ENCODE peak calls at places on chromosomes 2 and 18, in nine cellular contexts. One of them, this sample, is unnamed. For H3K27me3 and H3K36me3, the result is how much of the 10 kb centered on the place peaks cover.

GRCh38 chr2:190881480-190882326 is 1.1 kb downstream of the GLS start:
- DNase-seq in CD8-positive, alpha-beta memory T cell: peak
- DNase-seq in left ventricle myocardium inferior: peak
- DNase-seq in fibroblast of lung: peak
- DNase-seq in kidney epithelial cell: no peak
- DNase-seq in right lobe of liver: peak
- DNase-seq in heart left ventricle: peak
- DNase-seq in left lung: peak
- DNase-seq in upper lobe of right lung: peak
- DNase-seq in this sample: peak

GRCh38 chr2:58156780-58157179 is 84.3 kb downstream of the FANCL start:
- DNase-seq in fibroblast of lung: no peak
- DNase-seq in CD8-positive, alpha-beta memory T cell: no peak
- DNase-seq in kidney epithelial cell: no peak
- DNase-seq in left ventricle myocardium inferior: no peak
- DNase-seq in heart left ventricle: no peak
- DNase-seq in upper lobe of right lung: no peak
- DNase-seq in right lobe of liver: no peak
- DNase-seq in left lung: no peak
- DNase-seq in this sample: no peak

GRCh38 chr2:162677476-162677875 is 161.1 kb downstream of the KCNH7 start:
- DNase-seq in left lung: no peak
- DNase-seq in left ventricle myocardium inferior: no peak
- DNase-seq in upper lobe of right lung: no peak
- DNase-seq in kidney epithelial cell: no peak
- DNase-seq in fibroblast of lung: no peak
- DNase-seq in CD8-positive, alpha-beta memory T cell: no peak
- DNase-seq in right lobe of liver: no peak
- DNase-seq in heart left ventricle: no peak
- DNase-seq in this sample: no peak

GRCh38 chr2:178404380-178404767 is 46.6 kb downstream of the PRKRA start:
- DNase-seq in left ventricle myocardium inferior: no peak
- DNase-seq in left lung: peak
- DNase-seq in upper lobe of right lung: no peak
- DNase-seq in right lobe of liver: no peak
- DNase-seq in heart left ventricle: no peak
- DNase-seq in fibroblast of lung: peak
- DNase-seq in CD8-positive, alpha-beta memory T cell: no peak
- DNase-seq in kidney epithelial cell: peak
- DNase-seq in this sample: no peak

GRCh38 chr2:146634256-146635068 is 1210.4 kb upstream of the ACVR2A start:
- DNase-seq in upper lobe of right lung: no peak
- DNase-seq in fibroblast of lung: peak
- DNase-seq in heart left ventricle: no peak
- DNase-seq in CD8-positive, alpha-beta memory T cell: no peak
- DNase-seq in left lung: no peak
- DNase-seq in kidney epithelial cell: peak
- DNase-seq in left ventricle myocardium inferior: no peak
- DNase-seq in right lobe of liver: no peak
- DNase-seq in this sample: no peak

GRCh38 chr2:33145459-33145858 is 198.7 kb downstream of the LTBP1 start:
- DNase-seq in right lobe of liver: no peak
- DNase-seq in CD8-positive, alpha-beta memory T cell: no peak
- DNase-seq in left ventricle myocardium inferior: no peak
- DNase-seq in left lung: no peak
- DNase-seq in kidney epithelial cell: no peak
- DNase-seq in upper lobe of right lung: no peak
- DNase-seq in heart left ventricle: no peak
- DNase-seq in fibroblast of lung: peak
- DNase-seq in this sample: no peak

GRCh38 chr18:58135806-58136331 is 91.8 kb downstream of the NEDD4L start:
- DNase-seq in heart left ventricle: no peak
- DNase-seq in CD8-positive, alpha-beta memory T cell: peak
- DNase-seq in right lobe of liver: peak
- DNase-seq in kidney epithelial cell: no peak
- DNase-seq in fibroblast of lung: peak
- DNase-seq in left ventricle myocardium inferior: no peak
- DNase-seq in left lung: no peak
- DNase-seq in upper lobe of right lung: no peak
- DNase-seq in this sample: peak

GRCh38 chr2:240443891-240444301 is 8.4 kb downstream of the GPC1 start:
- DNase-seq in left ventricle myocardium inferior: no peak
- DNase-seq in left lung: no peak
- DNase-seq in fibroblast of lung: no peak
- DNase-seq in kidney epithelial cell: no peak
- DNase-seq in CD8-positive, alpha-beta memory T cell: no peak
- DNase-seq in upper lobe of right lung: no peak
- DNase-seq in right lobe of liver: no peak
- DNase-seq in heart left ventricle: no peak
- DNase-seq in this sample: no peak

GRCh38 chr2:50449306-50449705 is 582.6 kb downstream of the NRXN1 start:
- DNase-seq in heart left ventricle: no peak
- DNase-seq in CD8-positive, alpha-beta memory T cell: no peak
- DNase-seq in left lung: no peak
- DNase-seq in fibroblast of lung: no peak
- DNase-seq in left ventricle myocardium inferior: no peak
- DNase-seq in upper lobe of right lung: no peak
- DNase-seq in right lobe of liver: no peak
- DNase-seq in kidney epithelial cell: no peak
- DNase-seq in this sample: no peak

GRCh38 chr2:101518470-101519172 is 43.7 kb upstream of the RFX8 start:
- DNase-seq in right lobe of liver: peak
- DNase-seq in upper lobe of right lung: no peak
- DNase-seq in CD8-positive, alpha-beta memory T cell: no peak
- DNase-seq in heart left ventricle: no peak
- DNase-seq in left lung: no peak
- DNase-seq in kidney epithelial cell: no peak
- DNase-seq in fibroblast of lung: peak
- DNase-seq in left ventricle myocardium inferior: peak
- DNase-seq in this sample: peak

GRCh38 chr2:101517753-101518152 is 42.8 kb upstream of the RFX8 start:
- DNase-seq in left ventricle myocardium inferior: no peak
- DNase-seq in upper lobe of right lung: no peak
- DNase-seq in left lung: no peak
- DNase-seq in CD8-positive, alpha-beta memory T cell: no peak
- DNase-seq in right lobe of liver: no peak
- DNase-seq in fibroblast of lung: peak
- DNase-seq in heart left ventricle: no peak
- DNase-seq in kidney epithelial cell: no peak
- DNase-seq in this sample: no peak

GRCh38 chr2:101516349-101516748 is 41.4 kb upstream of the RFX8 start:
- DNase-seq in left lung: no peak
- DNase-seq in heart left ventricle: no peak
- DNase-seq in right lobe of liver: no peak
- DNase-seq in upper lobe of right lung: no peak
- DNase-seq in kidney epithelial cell: no peak
- DNase-seq in fibroblast of lung: no peak
- DNase-seq in left ventricle myocardium inferior: no peak
- DNase-seq in CD8-positive, alpha-beta memory T cell: no peak
- DNase-seq in this sample: no peak

GRCh38 chr2:101515512-101515911 is 40.6 kb upstream of the RFX8 start:
- DNase-seq in kidney epithelial cell: no peak
- DNase-seq in right lobe of liver: no peak
- DNase-seq in upper lobe of right lung: no peak
- DNase-seq in CD8-positive, alpha-beta memory T cell: no peak
- DNase-seq in fibroblast of lung: peak
- DNase-seq in left lung: no peak
- DNase-seq in left ventricle myocardium inferior: peak
- DNase-seq in heart left ventricle: no peak
- DNase-seq in this sample: no peak

GRCh38 chr2:101516833-101517690 is 42.1 kb upstream of the RFX8 start:
- DNase-seq in fibroblast of lung: peak
- DNase-seq in right lobe of liver: no peak
- DNase-seq in left ventricle myocardium inferior: no peak
- DNase-seq in upper lobe of right lung: no peak
- DNase-seq in heart left ventricle: no peak
- DNase-seq in kidney epithelial cell: peak
- DNase-seq in left lung: no peak
- DNase-seq in CD8-positive, alpha-beta memory T cell: no peak
- DNase-seq in this sample: no peak
- H3K4me3 ChIP-seq in fibroblast of lung: no peak
- H3K4me3 ChIP-seq in right lobe of liver: no peak
- H3K4me3 ChIP-seq in left ventricle myocardium inferior: no peak
- H3K4me3 ChIP-seq in upper lobe of right lung: no peak
- H3K4me3 ChIP-seq in heart left ventricle: no peak
- H3K4me3 ChIP-seq in kidney epithelial cell: no peak
- H3K4me3 ChIP-seq in left lung: no peak
- H3K4me3 ChIP-seq in CD8-positive, alpha-beta memory T cell: no peak
- H3K4me3 ChIP-seq in this sample: no peak

DNA sequence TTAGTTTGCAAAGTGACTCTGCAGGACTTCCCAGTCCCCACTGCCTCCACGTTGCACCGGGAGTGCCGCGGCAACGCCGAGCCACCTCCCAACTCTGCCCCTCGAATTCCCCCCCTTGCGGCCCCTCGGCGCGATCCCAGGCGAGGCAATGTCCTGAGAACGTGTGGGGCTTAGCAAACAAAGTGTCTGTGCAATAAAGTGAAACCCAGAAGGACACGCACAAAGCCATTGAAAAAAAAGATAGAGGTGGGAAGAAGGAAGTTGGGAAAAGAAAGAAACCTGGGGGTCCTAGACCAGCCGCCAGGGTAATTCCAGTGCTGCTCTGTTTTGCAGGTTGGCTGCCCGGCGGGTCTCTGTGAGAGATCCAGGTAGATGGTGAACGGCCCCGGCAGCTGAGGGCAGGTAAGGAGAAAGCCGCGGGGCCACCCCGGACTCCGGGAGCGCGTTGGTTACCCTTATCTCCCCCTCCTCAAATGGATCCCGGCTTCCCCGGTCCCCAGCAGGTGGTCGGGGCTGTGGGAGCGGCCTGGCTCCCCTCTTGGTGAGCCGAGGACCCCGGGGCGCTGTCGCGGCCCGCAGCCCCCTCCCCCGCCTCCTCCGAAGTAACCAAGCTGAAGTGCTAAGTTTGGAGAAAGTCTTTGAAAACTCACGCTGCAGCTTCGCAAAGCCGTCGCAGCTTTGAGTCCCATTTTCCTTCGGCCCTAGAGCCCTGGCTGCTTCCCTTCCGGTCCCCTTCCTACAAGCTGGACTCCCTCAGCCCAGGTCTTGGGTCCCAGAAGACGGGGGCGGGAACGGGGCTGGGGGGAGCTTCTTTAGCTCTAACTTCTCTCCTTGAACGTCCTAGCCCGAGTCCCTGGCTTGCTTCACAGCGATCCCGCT is 525 bp downstream of the OTX1 start:
- DNase-seq in fibroblast of lung: no peak
- DNase-seq in left ventricle myocardium inferior: no peak
- DNase-seq in kidney epithelial cell: no peak
- DNase-seq in CD8-positive, alpha-beta memory T cell: no peak
- DNase-seq in heart left ventricle: peak
- DNase-seq in right lobe of liver: no peak
- DNase-seq in upper lobe of right lung: no peak
- DNase-seq in left lung: no peak
- DNase-seq in this sample: peak
- H3K27me3 ChIP-seq in fibroblast of lung: half or more
- H3K27me3 ChIP-seq in left ventricle myocardium inferior: half or more
- H3K27me3 ChIP-seq in kidney epithelial cell: half or more
- H3K27me3 ChIP-seq in CD8-positive, alpha-beta memory T cell: under half
- H3K27me3 ChIP-seq in heart left ventricle: half or more
- H3K27me3 ChIP-seq in right lobe of liver: under half
- H3K27me3 ChIP-seq in upper lobe of right lung: half or more
- H3K27me3 ChIP-seq in left lung: half or more
- H3K27me3 ChIP-seq in this sample: half or more

GRCh38 chr2:230444832-230445231 is 28.8 kb downstream of the SP100 start:
- DNase-seq in left ventricle myocardium inferior: no peak
- DNase-seq in fibroblast of lung: no peak
- DNase-seq in upper lobe of right lung: no peak
- DNase-seq in right lobe of liver: no peak
- DNase-seq in CD8-positive, alpha-beta memory T cell: no peak
- DNase-seq in heart left ventricle: no peak
- DNase-seq in kidney epithelial cell: no peak
- DNase-seq in left lung: no peak
- DNase-seq in this sample: no peak
- H3K36me3 ChIP-seq in left ventricle myocardium inferior: half or more
- H3K36me3 ChIP-seq in fibroblast of lung: under half
- H3K36me3 ChIP-seq in upper lobe of right lung: half or more
- H3K36me3 ChIP-seq in right lobe of liver: under half
- H3K36me3 ChIP-seq in CD8-positive, alpha-beta memory T cell: half or more
- H3K36me3 ChIP-seq in heart left ventricle: under half
- H3K36me3 ChIP-seq in kidney epithelial cell: under half
- H3K36me3 ChIP-seq in left lung: under half
- H3K36me3 ChIP-seq in this sample: under half

GRCh38 chr18:55779711-55780590 is 192.0 kb upstream of the TCF4 start:
- DNase-seq in CD8-positive, alpha-beta memory T cell: no peak
- DNase-seq in upper lobe of right lung: peak
- DNase-seq in fibroblast of lung: no peak
- DNase-seq in left lung: peak
- DNase-seq in right lobe of liver: no peak
- DNase-seq in kidney epithelial cell: no peak
- DNase-seq in heart left ventricle: peak
- DNase-seq in left ventricle myocardium inferior: peak
- DNase-seq in this sample: peak

GRCh38 chr18:55779461-55779710 is 191.4 kb upstream of the TCF4 start:
- DNase-seq in left ventricle myocardium inferior: peak
- DNase-seq in kidney epithelial cell: no peak
- DNase-seq in upper lobe of right lung: no peak
- DNase-seq in fibroblast of lung: no peak
- DNase-seq in left lung: no peak
- DNase-seq in right lobe of liver: no peak
- DNase-seq in heart left ventricle: no peak
- DNase-seq in CD8-positive, alpha-beta memory T cell: no peak
- DNase-seq in this sample: peak

GRCh38 chr18:55778731-55779460 is 190.9 kb upstream of the TCF4 start:
- DNase-seq in upper lobe of right lung: no peak
- DNase-seq in CD8-positive, alpha-beta memory T cell: no peak
- DNase-seq in left ventricle myocardium inferior: no peak
- DNase-seq in heart left ventricle: no peak
- DNase-seq in left lung: no peak
- DNase-seq in right lobe of liver: no peak
- DNase-seq in kidney epithelial cell: no peak
- DNase-seq in fibroblast of lung: no peak
- DNase-seq in this sample: peak

GRCh38 chr18:55781481-55781957 is 193.5 kb upstream of the TCF4 start:
- DNase-seq in kidney epithelial cell: no peak
- DNase-seq in upper lobe of right lung: no peak
- DNase-seq in right lobe of liver: no peak
- DNase-seq in fibroblast of lung: peak
- DNase-seq in CD8-positive, alpha-beta memory T cell: no peak
- DNase-seq in left ventricle myocardium inferior: peak
- DNase-seq in left lung: no peak
- DNase-seq in heart left ventricle: no peak
- DNase-seq in this sample: peak

DNA sequence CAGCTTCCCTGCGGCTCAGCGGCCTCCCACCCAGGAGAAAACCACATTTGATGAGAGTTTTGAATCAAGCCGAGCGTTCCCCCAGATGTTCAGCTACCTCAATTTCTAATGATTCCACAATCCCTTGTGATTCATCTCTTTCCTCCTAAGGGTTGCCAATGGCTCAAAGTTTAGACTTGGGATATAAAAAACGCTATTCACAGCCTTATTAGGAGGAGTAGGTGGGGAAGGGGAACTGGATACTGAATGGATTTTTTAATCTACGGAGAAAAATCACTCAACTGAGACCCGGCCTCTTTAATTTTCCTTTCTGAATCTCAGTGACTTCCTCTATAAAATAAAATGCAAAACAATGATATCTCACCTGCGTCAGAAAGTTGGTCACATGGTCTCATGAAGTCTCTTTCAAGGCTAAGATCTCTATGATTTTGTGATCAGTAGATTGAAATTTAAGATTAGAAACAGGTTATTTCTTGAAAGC is 192.6 kb upstream of the TCF4 start:
- DNase-seq in fibroblast of lung: peak
- DNase-seq in heart left ventricle: no peak
- DNase-seq in CD8-positive, alpha-beta memory T cell: no peak
- DNase-seq in left ventricle myocardium inferior: no peak
- DNase-seq in kidney epithelial cell: no peak
- DNase-seq in right lobe of liver: no peak
- DNase-seq in upper lobe of right lung: no peak
- DNase-seq in left lung: no peak
- DNase-seq in this sample: no peak
- H3K4me3 ChIP-seq in fibroblast of lung: peak
- H3K4me3 ChIP-seq in heart left ventricle: peak
- H3K4me3 ChIP-seq in CD8-positive, alpha-beta memory T cell: no peak
- H3K4me3 ChIP-seq in left ventricle myocardium inferior: peak
- H3K4me3 ChIP-seq in kidney epithelial cell: peak
- H3K4me3 ChIP-seq in right lobe of liver: peak
- H3K4me3 ChIP-seq in upper lobe of right lung: peak
- H3K4me3 ChIP-seq in left lung: peak
- H3K4me3 ChIP-seq in this sample: peak